ENCODE peak calls at places on chromosomes 1 and 21, in six cellular contexts. G, N, C, U, I and T are unnamed samples.

GRCh38 chr1:228177936-228178710 is 12.5 kb downstream of the IBA57 start:
- DNase-seq in G (no peak), N (no peak), C (no peak), U (no peak), I (no peak), T (no peak)

GRCh38 chr1:87953732-87954344 is 625.2 kb downstream of the LMO4 start:
- DNase-seq in G (peak; percentile 79), N (peak; percentile 57), C (peak; percentile 61), U (peak; percentile 53), I (peak; percentile 54), T (peak; percentile 39)

GRCh38 chr1:66313446-66313845 is 220.5 kb upstream of the SGIP1 start:
- DNase-seq in G (no peak), N (no peak), C (no peak), U (no peak), I (no peak), T (no peak)

GRCh38 chr1:230265200-230266115 is 160.7 kb downstream of the PGBD5 start:
- DNase-seq in G (no peak), N (no peak), C (no peak), U (no peak), I (no peak), T (no peak)

GRCh38 chr21:26127918-26128317 is 42.7 kb downstream of the APP start:
- DNase-seq in G (no peak), N (peak; percentile 53), C (no peak), U (no peak), I (no peak), T (no peak)

GRCh38 chr1:27979151-27979858 is 19.5 kb downstream of the XKR8 start:
- DNase-seq in G (peak; percentile 27), N (no peak), C (no peak), U (no peak), I (no peak), T (no peak)

GRCh38 chr1:241688940-241689368 is 36.9 kb downstream of the WDR64 start:
- DNase-seq in G (no peak), N (no peak), C (no peak), U (peak; percentile 21), I (no peak), T (no peak)

GRCh38 chr21:45577806-45578801 is 35.9 kb upstream of the SLC19A1 start:
- DNase-seq in G (no peak), N (no peak), C (no peak), U (no peak), I (no peak), T (no peak)

GRCh38 chr1:912740-913301 is 10.9 kb upstream of the SAMD11 start:
- DNase-seq in G (no peak), N (no peak), C (no peak), U (no peak), I (no peak), T (no peak)

GRCh38 chr1:204036882-204037645 is 35.9 kb upstream of the SOX13 start:
- DNase-seq in G (no peak), N (no peak), C (no peak), U (no peak), I (no peak), T (no peak)
- TF ChIP-seq CTCF in G (no peak), N (no peak), C (peak; percentile 48), U (no peak), I (peak; percentile 18), T (no peak)

GRCh38 chr1:153356392-153357075 is 1.1 kb upstream of the S100A9 start:
- DNase-seq in G (no peak), N (no peak), C (no peak), U (no peak), I (no peak), T (no peak)

GRCh38 chr1:153355445-153356071 is 2.1 kb upstream of the S100A9 start:
- DNase-seq in G (no peak), N (peak; percentile 18), C (peak; percentile 25), U (peak; percentile 58), I (peak; percentile 39), T (no peak)

GRCh38 chr1:153353226-153353947 is 4.3 kb upstream of the S100A9 start:
- DNase-seq in G (no peak), N (no peak), C (peak; percentile 5), U (no peak), I (peak; percentile 40), T (no peak)

GRCh38 chr1:153352523-153352922 is 3.9 kb upstream of the PGLYRP4 start:
- DNase-seq in G (peak; percentile 53), N (peak; percentile 57), C (peak; percentile 56), U (no peak), I (peak; percentile 68), T (peak; percentile 43)

GRCh38 chr1:153354515-153355193 is 3.0 kb upstream of the S100A9 start:
- DNase-seq in G (no peak), N (no peak), C (no peak), U (no peak), I (no peak), T (no peak)
- TF ChIP-seq CTCF in G (no peak), N (no peak), C (no peak), U (no peak), I (no peak), T (no peak)

GRCh38 chr1:23528245-23528978 is 2.6 kb downstream of the E2F2 start:
- DNase-seq in G (peak; percentile 84), N (peak; percentile 71), C (no peak), U (peak; percentile 89), I (no peak), T (peak; percentile 44)
- TF ChIP-seq CTCF in G (no peak), N (no peak), C (no peak), U (no peak), I (no peak), T (no peak)

DNA sequence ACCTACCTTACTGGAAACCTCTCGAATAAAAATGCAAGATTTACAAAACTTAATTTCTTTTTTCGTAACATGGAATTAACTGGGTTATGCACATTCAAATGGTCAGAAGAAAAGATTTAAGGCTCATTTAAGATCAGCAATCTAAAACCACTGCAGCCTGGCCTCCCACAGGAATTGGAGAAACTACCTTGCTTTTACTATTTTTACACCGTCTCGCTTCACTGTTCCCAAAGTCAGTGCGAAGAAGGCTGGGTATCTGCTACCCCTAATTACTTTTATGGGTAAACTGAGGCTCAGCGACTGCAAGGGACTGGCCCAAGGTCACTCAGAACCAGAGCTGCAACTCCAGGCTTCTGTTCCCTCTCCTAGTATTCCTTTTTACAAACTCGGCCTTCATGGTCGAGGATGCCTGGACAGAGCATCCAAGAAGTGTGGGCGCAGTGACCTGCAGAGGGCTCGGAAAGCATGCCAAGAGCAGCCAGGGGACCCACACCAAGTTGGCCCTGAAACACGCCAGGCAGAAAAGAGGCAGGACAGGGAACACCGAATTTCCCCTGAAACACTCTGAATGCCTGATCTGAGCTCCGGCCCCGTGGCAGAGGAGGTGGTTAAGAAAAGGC is 931 bp downstream of the PAXBP1 start:
- DNase-seq in G (peak; percentile 14), N (peak; percentile 14), C (no peak), U (no peak), I (no peak), T (no peak)
- TF ChIP-seq CTCF in G (no peak), N (no peak), C (no peak), U (no peak), I (no peak), T (no peak)

GRCh38 chr1:56263908-56264307 is 315.5 kb downstream of the PLPP3 start:
- DNase-seq in G (no peak), N (no peak), C (no peak), U (no peak), I (no peak), T (no peak)
- TF ChIP-seq CTCF in G (no peak), N (no peak), C (no peak), U (no peak), I (no peak), T (no peak)

GRCh38 chr1:205547932-205548827 is 43.7 kb downstream of the CDK18 start:
- DNase-seq in G (no peak), N (no peak), C (no peak), U (no peak), I (no peak), T (no peak)
- TF ChIP-seq CTCF in G (no peak), N (no peak), C (no peak), U (no peak), I (no peak), T (no peak)